ENCODE peak calls at places on chromosome 11, in seven cellular contexts. S is NCI-H446; Z is HTR-8/SVneo; J is activated T-helper 1 cell treated with anti-CD3 and anti-CD28 coated beads, Interleukin-2, amount 50 U/mL, for 16 hours; C is brain pericyte; T is stimulated activated CD8-positive, alpha-beta memory T cell treated with anti-CD3 and anti-CD28 coated beads, Interleukin-15, amount 100 ng/mL, for 1 hour; B is EL. G is an unnamed sample.

GRCh38 chr11:70423523-70424505 is 25.5 kb downstream of the CTTN start:
- DNase-seq in S (no peak), Z (peak; percentile 71), J (no peak), C (no peak), T (no peak), B (peak; percentile 94), G (no peak)

GRCh38 chr11:61834278-61835004 is 6.3 kb downstream of the FADS2 start:
- DNase-seq in S (no peak), Z (no peak), J (no peak), C (no peak), T (no peak), B (peak; percentile 38), G (no peak)

GRCh38 chr11:78646564-78647185 is 72.0 kb upstream of the NARS2 start:
- DNase-seq in S (peak; percentile 53), Z (peak; percentile 62), J (peak; percentile 14), C (peak; percentile 22), T (peak; percentile 20), B (peak; percentile 31), G (peak; percentile 29)

GRCh38 chr11:27242591-27242990 is 120.4 kb downstream of the CCDC34 start:
- DNase-seq in S (no peak), Z (no peak), J (no peak), C (peak; percentile 64), T (no peak), B (peak; percentile 49), G (no peak)

GRCh38 chr11:82007536-82007935 is 726.1 kb downstream of the FAM181B start:
- DNase-seq in S (no peak), Z (no peak), J (no peak), C (no peak), T (no peak), B (no peak), G (no peak)

GRCh38 chr11:20874358-20874757 is 205.0 kb downstream of the NELL1 start:
- DNase-seq in S (no peak), Z (no peak), J (no peak), C (no peak), T (no peak), B (no peak), G (no peak)

GRCh38 chr11:126101241-126101929 is 38.7 kb upstream of the CDON start:
- DNase-seq in S (no peak), Z (no peak), J (no peak), C (no peak), T (no peak), B (no peak), G (no peak)

GRCh38 chr11:16215352-16215751 is 141.0 kb downstream of the SOX6 start:
- DNase-seq in S (no peak), Z (no peak), J (no peak), C (no peak), T (no peak), B (no peak), G (no peak)

GRCh38 chr11:48028909-48029685 is 48.7 kb downstream of the PTPRJ start:
- DNase-seq in S (no peak), Z (no peak), J (no peak), C (no peak), T (no peak), B (no peak), G (no peak)

GRCh38 chr11:26806209-26806608 is 84.3 kb upstream of the SLC5A12 start:
- DNase-seq in S (no peak), Z (no peak), J (no peak), C (no peak), T (no peak), B (peak; percentile 42), G (no peak)

GRCh38 chr11:92284558-92284957 is 59.9 kb downstream of the FAT3 start:
- DNase-seq in S (no peak), Z (no peak), J (no peak), C (no peak), T (no peak), B (no peak), G (no peak)

GRCh38 chr11:87445002-87445401 is 407.3 kb downstream of the TMEM135 start:
- DNase-seq in S (no peak), Z (no peak), J (no peak), C (no peak), T (no peak), B (peak; percentile 94), G (no peak)

GRCh38 chr11:102320679-102321078 is 3.4 kb downstream of the BIRC3 start:
- DNase-seq in S (no peak), Z (no peak), J (no peak), C (no peak), T (no peak), B (no peak), G (no peak)

GRCh38 chr11:118597556-118597955 is 9.9 kb upstream of the PHLDB1 start:
- DNase-seq in S (no peak), Z (no peak), J (no peak), C (no peak), T (no peak), B (no peak), G (no peak)

GRCh38 chr11:125763483-125763882 is 15.1 kb downstream of the PATE2 start:
- DNase-seq in S (no peak), Z (no peak), J (no peak), C (no peak), T (no peak), B (no peak), G (no peak)

GRCh38 chr11:45141631-45142030 is 4.8 kb upstream of the PRDM11 start:
- DNase-seq in S (no peak), Z (no peak), J (no peak), C (no peak), T (no peak), B (no peak), G (no peak)

GRCh38 chr11:69711824-69712801 is 8.3 kb upstream of the FGF19 start:
- DNase-seq in S (no peak), Z (no peak), J (no peak), C (no peak), T (no peak), B (no peak), G (no peak)

GRCh38 chr11:61963016-61963281 is 4.5 kb downstream of the FTH1 start:
- DNase-seq in S (no peak), Z (no peak), J (no peak), C (no peak), T (no peak), B (no peak), G (no peak)

GRCh38 chr11:1881442-1882264 is 10.0 kb downstream of the PRR33 start:
- DNase-seq in S (no peak), Z (no peak), J (no peak), C (no peak), T (no peak), B (no peak), G (no peak)

GRCh38 chr11:130407978-130408377 is 20.4 kb downstream of the ADAMTS8 start:
- DNase-seq in S (peak; percentile 32), Z (peak; percentile 54), J (no peak), C (no peak), T (no peak), B (peak; percentile 94), G (no peak)

GRCh38 chr11:17721242-17721999 is 2.0 kb downstream of the MYOD1 start:
- DNase-seq in S (no peak), Z (no peak), J (no peak), C (no peak), T (no peak), B (no peak), G (no peak)

GRCh38 chr11:120517390-120518315 is 6.1 kb downstream of the GRIK4 start:
- DNase-seq in S (no peak), Z (peak; percentile 66), J (no peak), C (no peak), T (no peak), B (peak; percentile 69), G (no peak)

GRCh38 chr11:67608486-67608885 is 1.8 kb downstream of the NDUFV1 start:
- DNase-seq in S (no peak), Z (no peak), J (no peak), C (no peak), T (no peak), B (no peak), G (no peak)

GRCh38 chr11:46631676-46632075 is 14.3 kb downstream of the ATG13 start:
- DNase-seq in S (no peak), Z (no peak), J (no peak), C (no peak), T (no peak), B (no peak), G (no peak)